ENCODE peak calls at places on chromosomes 5 and 9, in four cellular contexts. K is tibial artery, U is mesendoderm, C is left lung. J is an unnamed sample. For H3K4me1, the result is how much of the 10 kb centered on the place peaks cover.

GRCh38 chr5:168302785-168303184 is 11.3 kb downstream of the WWC1 start:
- DNase-seq in K (no peak), U (no peak), C (no peak), J (no peak)

GRCh38 chr9:89410709-89411111 is 87.2 kb downstream of the SEMA4D start:
- DNase-seq in K (no peak), U (peak), C (no peak), J (no peak)

GRCh38 chr9:120439147-120439546 is 140.8 kb downstream of the CDK5RAP2 start:
- DNase-seq in K (no peak), U (peak), C (no peak), J (no peak)

GRCh38 chr5:79774171-79774854 is 84.7 kb downstream of the CMYA5 start:
- DNase-seq in K (no peak), U (peak), C (no peak), J (no peak)

GRCh38 chr9:123431581-123431980 is 75.6 kb downstream of the CRB2 start:
- DNase-seq in K (no peak), U (no peak), C (no peak), J (no peak)

GRCh38 chr9:21030389-21031035 is 928 bp downstream of the HACD4 start:
- DNase-seq in K (no peak), U (peak), C (no peak), J (no peak)

GRCh38 chr5:1724822-1725602 is 74.6 kb downstream of the MRPL36 start:
- DNase-seq in K (peak), U (peak), C (peak), J (no peak)

GRCh38 chr5:87020099-87020934 is 247.4 kb upstream of the RASA1 start:
- DNase-seq in K (peak), U (peak), C (no peak), J (peak)

GRCh38 chr5:99004960-99005359 is 76.2 kb upstream of the CHD1 start:
- DNase-seq in K (no peak), U (no peak), C (no peak), J (no peak)

GRCh38 chr5:79756102-79756501 is 66.5 kb downstream of the CMYA5 start:
- DNase-seq in K (no peak), U (no peak), C (no peak), J (no peak)

GRCh38 chr5:171750316-171750788 is 35.3 kb upstream of the SMIM23 start:
- DNase-seq in K (peak), U (peak), C (no peak), J (peak)

GRCh38 chr5:82808960-82809359 is 268.2 kb downstream of the TMEM167A start:
- DNase-seq in K (no peak), U (no peak), C (no peak), J (no peak)

GRCh38 chr5:148387325-148387724 is 3.6 kb downstream of the FBXO38 start:
- DNase-seq in K (no peak), U (no peak), C (no peak), J (no peak)

GRCh38 chr5:154593091-154593490 is 115.1 kb upstream of the HAND1 start:
- DNase-seq in K (no peak), U (no peak), C (no peak), J (no peak)

GRCh38 chr9:35415769-35416427 is 74.0 kb upstream of the RUSC2 start:
- DNase-seq in K (no peak), U (peak), C (no peak), J (no peak)

DNA sequence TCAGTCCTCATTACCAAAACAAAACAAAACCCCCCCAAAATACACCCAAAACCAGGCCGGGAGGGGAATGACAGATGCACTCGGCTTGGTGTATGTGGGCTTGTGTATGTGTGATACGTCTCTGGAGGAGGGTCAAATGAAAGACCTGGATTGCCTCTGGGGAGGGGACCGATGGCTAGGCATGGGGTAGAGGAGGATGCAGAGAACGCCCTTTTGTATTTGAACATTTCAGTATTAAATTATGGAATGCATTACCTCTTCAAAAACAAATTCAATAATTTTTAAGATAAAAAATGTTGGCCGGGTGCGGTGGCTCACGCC is 61.4 kb downstream of the LMX1B start:
- DNase-seq in K (no peak), U (no peak), C (no peak), J (no peak)
- H3K4me1 ChIP-seq in K (under half), U (under half), C (under half), J (under half)

GRCh38 chr9:134535171-134535570 is 106.4 kb upstream of the COL5A1 start:
- DNase-seq in K (no peak), U (no peak), C (no peak), J (no peak)

GRCh38 chr9:134536101-134536900 is 105.3 kb upstream of the COL5A1 start:
- DNase-seq in K (no peak), U (no peak), C (no peak), J (no peak)

GRCh38 chr9:134532084-134532483 is 109.5 kb upstream of the COL5A1 start:
- DNase-seq in K (no peak), U (no peak), C (no peak), J (no peak)

GRCh38 chr9:134534661-134535080 is 106.9 kb upstream of the COL5A1 start:
- DNase-seq in K (no peak), U (no peak), C (peak), J (no peak)

GRCh38 chr9:134533850-134534585 is 107.6 kb upstream of the COL5A1 start:
- DNase-seq in K (no peak), U (no peak), C (no peak), J (no peak)
- H3K4me3 ChIP-seq in K (no peak), U (no peak), C (no peak), J (no peak)

DNA sequence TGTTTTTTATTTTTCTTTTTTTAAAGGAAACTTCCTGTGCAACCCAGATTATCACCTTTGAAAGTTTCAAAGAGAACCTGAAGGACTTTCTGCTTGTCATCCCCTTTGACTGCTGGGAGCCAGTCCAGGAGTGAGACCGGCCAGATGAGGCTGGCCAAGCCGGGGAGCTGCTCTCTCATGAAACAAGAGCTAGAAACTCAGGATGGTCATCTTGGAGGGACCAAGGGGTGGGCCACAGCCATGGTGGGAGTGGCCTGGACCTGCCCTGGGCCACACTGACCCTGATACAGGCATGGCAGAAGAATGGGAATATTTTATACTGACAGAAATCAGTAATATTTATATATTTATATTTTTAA is 2.1 kb downstream of the CSF2 start:
- DNase-seq in K (no peak), U (no peak), C (peak), J (no peak)
- H3K27ac ChIP-seq in K (no peak), U (no peak), C (peak), J (no peak)

DNA sequence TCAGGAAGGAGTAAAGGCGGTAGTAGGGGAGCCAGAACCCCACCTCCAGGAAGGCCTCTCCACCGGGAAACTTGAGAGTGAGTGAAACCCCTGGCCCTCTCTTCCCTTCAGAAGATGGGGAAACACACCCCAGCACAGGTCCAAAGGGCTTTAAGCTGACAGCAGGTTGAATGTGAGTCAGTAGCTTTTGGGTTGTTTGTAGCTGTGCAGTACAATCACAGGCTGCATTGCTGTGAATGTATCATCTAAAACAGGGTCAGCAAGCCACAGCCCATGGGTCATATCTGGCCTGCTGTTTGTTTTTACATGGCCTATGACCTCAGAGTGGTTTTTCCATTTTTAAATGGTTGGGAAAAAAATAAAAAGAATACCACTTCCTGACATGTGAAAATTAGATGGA is 10.0 kb downstream of the OTULINL start:
- DNase-seq in K (no peak), U (no peak), C (no peak), J (no peak)
- H3K4me1 ChIP-seq in K (under half), U (under half), C (under half), J (under half)

DNA sequence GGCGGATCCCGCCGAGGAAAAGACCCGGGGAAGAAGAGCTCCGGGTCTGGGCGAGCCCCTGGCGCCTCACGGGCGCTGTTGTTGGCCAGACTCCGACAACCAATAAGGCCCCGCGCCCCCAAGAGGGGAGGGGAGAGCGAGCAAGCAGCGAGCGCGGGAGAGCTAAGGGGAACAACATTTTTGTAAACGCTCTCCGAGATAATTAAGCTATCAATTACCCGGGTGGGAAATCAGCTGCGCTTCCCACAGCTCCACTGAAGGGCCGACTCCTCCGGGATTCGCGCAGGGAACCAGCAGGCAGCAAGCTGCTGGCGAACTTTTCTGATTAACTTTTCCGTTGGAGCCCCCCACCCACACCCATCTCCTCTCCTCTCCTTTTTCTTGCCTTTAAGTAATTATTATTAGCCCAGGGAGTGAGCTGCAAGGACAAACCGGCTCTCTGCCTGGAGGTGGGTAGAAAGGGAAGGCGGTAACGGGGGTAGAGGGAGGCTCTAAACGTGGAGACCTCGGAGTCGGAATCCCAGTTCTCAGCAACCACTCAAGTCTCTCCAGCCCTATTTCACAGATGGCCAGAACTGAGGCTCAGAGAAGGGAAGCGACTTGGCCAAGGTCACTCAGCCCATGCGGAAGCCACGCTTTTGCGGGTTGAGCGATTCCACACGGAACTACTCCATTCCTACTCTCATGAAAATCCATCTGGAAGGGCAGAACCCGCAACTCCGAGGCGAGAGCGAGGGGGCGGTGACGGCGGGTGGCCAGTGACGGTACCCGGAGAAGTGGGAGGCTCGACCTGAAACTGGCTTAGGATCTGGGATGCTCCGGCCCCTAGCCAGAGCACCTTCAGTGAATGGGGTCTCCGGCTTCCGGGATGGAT is 1.3 kb downstream of the ASTN2 start:
- DNase-seq in K (no peak), U (peak), C (peak), J (no peak)
- H3K4me3 ChIP-seq in K (peak), U (peak), C (no peak), J (peak)

GRCh38 chr5:123154857-123155467 is 65.9 kb downstream of the PRDM6 start:
- DNase-seq in K (peak), U (no peak), C (no peak), J (no peak)

GRCh38 chr5:123157797-123158528 is 68.9 kb downstream of the PRDM6 start:
- DNase-seq in K (no peak), U (no peak), C (no peak), J (no peak)

GRCh38 chr5:123155511-123155923 is 66.5 kb downstream of the PRDM6 start:
- DNase-seq in K (no peak), U (no peak), C (no peak), J (no peak)

GRCh38 chr5:123151227-123151951 is 62.3 kb downstream of the PRDM6 start:
- DNase-seq in K (no peak), U (peak), C (no peak), J (no peak)

GRCh38 chr5:123156577-123157296 is 67.7 kb downstream of the PRDM6 start:
- DNase-seq in K (no peak), U (no peak), C (no peak), J (no peak)
- H3K27ac ChIP-seq in K (peak), U (no peak), C (no peak), J (no peak)

DNA sequence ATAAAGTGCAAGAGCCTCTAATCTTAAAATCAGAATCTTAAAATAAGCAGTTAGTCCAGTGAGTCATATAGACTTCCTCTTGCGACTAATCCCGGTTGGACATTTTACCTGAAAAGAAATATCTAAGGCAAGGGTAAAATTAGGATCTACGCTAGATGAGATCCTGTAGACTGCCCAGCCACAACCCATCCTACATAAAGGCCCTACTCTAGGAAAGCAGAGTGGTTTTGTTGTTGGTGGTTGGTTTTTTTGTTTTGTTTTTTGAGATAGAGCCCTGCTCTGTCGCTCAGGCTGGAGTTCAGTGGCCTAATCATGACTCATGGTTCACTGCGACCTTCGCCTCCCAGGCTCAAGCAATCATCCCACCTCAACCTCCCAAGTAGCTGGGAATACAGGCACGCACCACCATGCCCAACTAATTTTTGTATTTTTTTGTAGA is 6.9 kb downstream of the TSC1 start:
- DNase-seq in K (no peak), U (no peak), C (no peak), J (no peak)
- H3K4me1 ChIP-seq in K (under half), U (under half), C (under half), J (under half)

DNA sequence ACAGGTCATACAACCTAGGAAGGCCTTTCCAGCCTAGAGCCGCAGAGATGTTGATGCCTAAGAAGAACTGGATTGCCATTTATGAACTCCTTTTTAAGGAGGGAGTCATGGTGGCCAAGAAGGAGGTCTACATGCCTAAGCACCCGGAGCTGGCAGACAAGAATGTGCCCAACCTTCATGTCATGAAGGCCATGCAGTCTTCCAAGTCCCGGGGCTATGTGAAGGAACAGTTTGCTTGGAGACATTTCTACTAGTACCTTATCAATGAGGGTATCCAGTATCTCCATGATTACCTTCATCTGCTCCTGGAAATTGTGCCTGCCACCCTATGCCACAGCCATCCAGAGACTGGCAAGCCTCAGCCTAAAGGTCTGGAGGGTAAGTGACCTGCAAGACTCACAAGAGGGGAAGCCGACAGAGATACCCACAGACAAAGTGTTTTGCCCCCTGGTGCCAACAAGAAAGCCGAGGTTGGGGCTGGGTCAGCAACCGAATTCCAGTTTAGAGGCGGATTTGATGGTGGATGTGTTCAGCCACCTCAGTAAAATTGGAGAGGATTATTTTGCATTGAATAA is 11.2 kb upstream of the CDKN2AIPNL start:
- DNase-seq in K (no peak), U (no peak), C (no peak), J (no peak)
- H3K4me3 ChIP-seq in K (no peak), U (no peak), C (no peak), J (no peak)

DNA sequence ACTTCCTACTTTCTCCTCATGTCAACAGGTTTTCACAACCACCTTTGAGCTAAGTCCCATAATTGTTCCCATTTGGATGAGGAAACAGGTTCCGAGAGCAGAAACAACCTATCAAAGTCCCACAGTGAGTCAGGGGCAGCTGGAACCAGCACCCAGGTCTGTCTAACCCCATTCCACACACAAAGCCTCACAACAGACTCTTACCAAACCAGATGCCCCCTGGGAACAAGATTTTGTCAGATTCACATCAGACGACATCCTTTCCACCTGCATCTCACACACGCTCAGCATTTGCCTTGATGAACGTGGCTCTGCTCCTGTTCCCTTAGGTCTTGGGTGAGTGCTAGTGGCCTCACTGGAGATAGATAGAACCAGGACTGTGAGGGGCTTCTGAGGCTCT is 17.0 kb downstream of the SWI5 start:
- DNase-seq in K (no peak), U (no peak), C (no peak), J (no peak)
- H3K27ac ChIP-seq in K (no peak), U (no peak), C (no peak), J (no peak)

DNA sequence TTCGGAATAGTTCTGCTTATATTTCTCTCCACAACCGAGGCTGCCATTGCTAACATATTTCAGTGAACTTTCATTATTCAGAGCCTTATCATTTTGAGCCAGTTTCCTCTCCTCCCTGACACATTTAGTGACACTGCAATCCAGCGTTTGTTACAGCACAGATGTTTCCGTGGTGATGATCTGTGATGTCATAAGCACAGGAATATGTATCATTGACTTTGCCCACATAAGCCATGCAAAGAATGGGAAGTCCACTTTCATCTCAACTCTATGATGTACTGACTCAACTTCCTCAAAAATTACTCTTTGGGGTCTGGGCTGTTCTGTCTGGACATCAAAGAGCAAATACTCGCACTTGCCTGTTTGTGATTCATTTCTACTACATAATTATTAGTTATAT is 291.8 kb downstream of the EBF1 start:
- DNase-seq in K (no peak), U (no peak), C (no peak), J (no peak)
- H3K4me1 ChIP-seq in K (under half), U (under half), C (under half), J (under half)